ENCODE peak calls at places on chromosome 6, in four cellular contexts. One of them, this sample, is unnamed.

GRCh38 chr6:3328145-3328544 is 69.4 kb downstream of the PSMG4 start:
- DNase-seq in PC-3: peak; percentile 93
- DNase-seq in GM23338: no peak
- DNase-seq in OCI-LY7: no peak
- DNase-seq in this sample: no peak

GRCh38 chr6:165204807-165205545 is 104.4 kb downstream of the C6orf118 start:
- DNase-seq in GM23338: no peak
- DNase-seq in PC-3: no peak
- DNase-seq in OCI-LY7: no peak
- DNase-seq in this sample: no peak

GRCh38 chr6:3797231-3798200 is 46.0 kb upstream of the PXDC1 start:
- DNase-seq in PC-3: peak; percentile 88
- DNase-seq in GM23338: no peak
- DNase-seq in OCI-LY7: no peak
- DNase-seq in this sample: peak; percentile 93

GRCh38 chr6:169915769-169916550 is 164.5 kb downstream of the ERMARD start:
- DNase-seq in PC-3: no peak
- DNase-seq in OCI-LY7: no peak
- DNase-seq in GM23338: no peak
- DNase-seq in this sample: no peak

GRCh38 chr6:7905416-7905815 is 5.2 kb downstream of the TXNDC5 start:
- DNase-seq in OCI-LY7: no peak
- DNase-seq in GM23338: no peak
- DNase-seq in PC-3: no peak
- DNase-seq in this sample: no peak

GRCh38 chr6:47477497-47478232 is at the start of gene CD2AP:
- DNase-seq in PC-3: peak; percentile 82
- DNase-seq in OCI-LY7: peak; percentile 98
- DNase-seq in GM23338: peak; percentile 97
- DNase-seq in this sample: peak; percentile 66

GRCh38 chr6:101614774-101615173 is 221.3 kb downstream of the GRIK2 start:
- DNase-seq in OCI-LY7: no peak
- DNase-seq in PC-3: peak; percentile 46
- DNase-seq in GM23338: peak; percentile 87
- DNase-seq in this sample: peak; percentile 91

GRCh38 chr6:151285121-151285520 is 45.4 kb downstream of the AKAP12 start:
- DNase-seq in GM23338: no peak
- DNase-seq in OCI-LY7: no peak
- DNase-seq in PC-3: peak; percentile 37
- DNase-seq in this sample: peak; percentile 40

GRCh38 chr6:6591778-6592388 is 3.4 kb downstream of the LY86 start:
- DNase-seq in GM23338: no peak
- DNase-seq in OCI-LY7: peak; percentile 88
- DNase-seq in PC-3: no peak
- DNase-seq in this sample: no peak

GRCh38 chr6:127737009-127737486 is 160.1 kb downstream of the C6orf58 start:
- DNase-seq in PC-3: peak; percentile 71
- DNase-seq in OCI-LY7: peak; percentile 53
- DNase-seq in GM23338: peak; percentile 84
- DNase-seq in this sample: peak; percentile 61

GRCh38 chr6:80520195-80520594 is 413.7 kb downstream of the BCKDHB start:
- DNase-seq in OCI-LY7: no peak
- DNase-seq in PC-3: peak; percentile 56
- DNase-seq in GM23338: no peak
- DNase-seq in this sample: no peak

GRCh38 chr6:127019828-127020227 is 98.6 kb upstream of the RSPO3 start:
- DNase-seq in OCI-LY7: no peak
- DNase-seq in GM23338: no peak
- DNase-seq in PC-3: no peak
- DNase-seq in this sample: no peak

GRCh38 chr6:149306967-149307366 is 10.5 kb upstream of the TAB2 start:
- DNase-seq in PC-3: no peak
- DNase-seq in GM23338: no peak
- DNase-seq in OCI-LY7: no peak
- DNase-seq in this sample: no peak

GRCh38 chr6:169141706-169142705 is 111.6 kb downstream of the THBS2 start:
- DNase-seq in OCI-LY7: no peak
- DNase-seq in PC-3: no peak
- DNase-seq in GM23338: no peak
- DNase-seq in this sample: no peak

GRCh38 chr6:167543602-167544506 is 219.0 kb downstream of the TTLL2 start:
- DNase-seq in PC-3: no peak
- DNase-seq in OCI-LY7: no peak
- DNase-seq in GM23338: no peak
- DNase-seq in this sample: no peak
- H3K4me1 ChIP-seq in PC-3: no peaks in the 10 kb centered on the region
- H3K4me1 ChIP-seq in OCI-LY7: no peaks in the 10 kb centered on the region
- H3K4me1 ChIP-seq in GM23338: no peaks in the 10 kb centered on the region
- H3K4me1 ChIP-seq in this sample: no peaks in the 10 kb centered on the region

GRCh38 chr6:39226606-39227300 is 2.5 kb downstream of the KCNK5 start:
- DNase-seq in GM23338: no peak
- DNase-seq in OCI-LY7: no peak
- DNase-seq in PC-3: no peak
- DNase-seq in this sample: no peak
- H3K4me1 ChIP-seq in GM23338: peaks cover 84% of the 10 kb centered on the region
- H3K4me1 ChIP-seq in OCI-LY7: no peaks in the 10 kb centered on the region
- H3K4me1 ChIP-seq in PC-3: no peaks in the 10 kb centered on the region
- H3K4me1 ChIP-seq in this sample: no peaks in the 10 kb centered on the region

GRCh38 chr6:35668708-35669440 is 19.8 kb downstream of the FKBP5 start:
- DNase-seq in PC-3: peak; percentile 21
- DNase-seq in OCI-LY7: no peak
- DNase-seq in GM23338: no peak
- DNase-seq in this sample: no peak
- H3K4me1 ChIP-seq in PC-3: peaks cover 9% of the 10 kb centered on the region
- H3K4me1 ChIP-seq in OCI-LY7: peaks cover 55% of the 10 kb centered on the region
- H3K4me1 ChIP-seq in GM23338: peaks cover 8% of the 10 kb centered on the region
- H3K4me1 ChIP-seq in this sample: peaks cover 39% of the 10 kb centered on the region

GRCh38 chr6:29589423-29590048 is 4.6 kb downstream of the OR2H2 start:
- DNase-seq in PC-3: peak; percentile 71
- DNase-seq in OCI-LY7: peak; percentile 64
- DNase-seq in GM23338: peak; percentile 78
- DNase-seq in this sample: peak; percentile 36
- H3K4me1 ChIP-seq in PC-3: no peaks in the 10 kb centered on the region
- H3K4me1 ChIP-seq in OCI-LY7: peaks cover 12% of the 10 kb centered on the region
- H3K4me1 ChIP-seq in GM23338: peaks cover 20% of the 10 kb centered on the region
- H3K4me1 ChIP-seq in this sample: no peaks in the 10 kb centered on the region

GRCh38 chr6:157530126-157530525 is 149.1 kb downstream of the ZDHHC14 start:
- DNase-seq in PC-3: no peak
- DNase-seq in GM23338: no peak
- DNase-seq in OCI-LY7: no peak
- DNase-seq in this sample: no peak

GRCh38 chr6:157528931-157529653 is 148.1 kb downstream of the ZDHHC14 start:
- DNase-seq in OCI-LY7: no peak
- DNase-seq in GM23338: no peak
- DNase-seq in PC-3: peak; percentile 23
- DNase-seq in this sample: no peak

GRCh38 chr6:157531169-157531985 is 150.4 kb downstream of the ZDHHC14 start:
- DNase-seq in PC-3: no peak
- DNase-seq in OCI-LY7: no peak
- DNase-seq in GM23338: peak; percentile 80
- DNase-seq in this sample: no peak

GRCh38 chr6:157530724-157531168 is 149.8 kb downstream of the ZDHHC14 start:
- DNase-seq in OCI-LY7: no peak
- DNase-seq in GM23338: no peak
- DNase-seq in PC-3: no peak
- DNase-seq in this sample: no peak

GRCh38 chr6:157529654-157530039 is 148.7 kb downstream of the ZDHHC14 start:
- DNase-seq in PC-3: no peak
- DNase-seq in OCI-LY7: no peak
- DNase-seq in GM23338: no peak
- DNase-seq in this sample: no peak
- H3K4me1 ChIP-seq in PC-3: no peaks in the 10 kb centered on the region
- H3K4me1 ChIP-seq in OCI-LY7: no peaks in the 10 kb centered on the region
- H3K4me1 ChIP-seq in GM23338: peaks cover 44% of the 10 kb centered on the region
- H3K4me1 ChIP-seq in this sample: no peaks in the 10 kb centered on the region

GRCh38 chr6:294656-295565 is 2.6 kb downstream of the DUSP22 start:
- DNase-seq in OCI-LY7: no peak
- DNase-seq in PC-3: no peak
- DNase-seq in GM23338: no peak
- DNase-seq in this sample: no peak
- H3K4me1 ChIP-seq in OCI-LY7: peaks cover 73% of the 10 kb centered on the region
- H3K4me1 ChIP-seq in PC-3: peaks cover 15% of the 10 kb centered on the region
- H3K4me1 ChIP-seq in GM23338: peaks cover 38% of the 10 kb centered on the region
- H3K4me1 ChIP-seq in this sample: peaks cover 3% of the 10 kb centered on the region

GRCh38 chr6:24926639-24927038 is 9.1 kb downstream of the RIPOR2 start:
- DNase-seq in GM23338: no peak
- DNase-seq in PC-3: no peak
- DNase-seq in OCI-LY7: no peak
- DNase-seq in this sample: no peak
- H3K4me1 ChIP-seq in GM23338: peaks cover 60% of the 10 kb centered on the region
- H3K4me1 ChIP-seq in PC-3: peaks cover 34% of the 10 kb centered on the region
- H3K4me1 ChIP-seq in OCI-LY7: peaks cover 87% of the 10 kb centered on the region
- H3K4me1 ChIP-seq in this sample: no peaks in the 10 kb centered on the region

GRCh38 chr6:79425589-79426311 is 111.5 kb downstream of the LCA5 start:
- DNase-seq in OCI-LY7: no peak
- DNase-seq in PC-3: no peak
- DNase-seq in GM23338: no peak
- DNase-seq in this sample: no peak
- H3K4me1 ChIP-seq in OCI-LY7: no peaks in the 10 kb centered on the region
- H3K4me1 ChIP-seq in PC-3: peaks cover 7% of the 10 kb centered on the region
- H3K4me1 ChIP-seq in GM23338: peaks cover 4% of the 10 kb centered on the region
- H3K4me1 ChIP-seq in this sample: peaks cover 7% of the 10 kb centered on the region

DNA sequence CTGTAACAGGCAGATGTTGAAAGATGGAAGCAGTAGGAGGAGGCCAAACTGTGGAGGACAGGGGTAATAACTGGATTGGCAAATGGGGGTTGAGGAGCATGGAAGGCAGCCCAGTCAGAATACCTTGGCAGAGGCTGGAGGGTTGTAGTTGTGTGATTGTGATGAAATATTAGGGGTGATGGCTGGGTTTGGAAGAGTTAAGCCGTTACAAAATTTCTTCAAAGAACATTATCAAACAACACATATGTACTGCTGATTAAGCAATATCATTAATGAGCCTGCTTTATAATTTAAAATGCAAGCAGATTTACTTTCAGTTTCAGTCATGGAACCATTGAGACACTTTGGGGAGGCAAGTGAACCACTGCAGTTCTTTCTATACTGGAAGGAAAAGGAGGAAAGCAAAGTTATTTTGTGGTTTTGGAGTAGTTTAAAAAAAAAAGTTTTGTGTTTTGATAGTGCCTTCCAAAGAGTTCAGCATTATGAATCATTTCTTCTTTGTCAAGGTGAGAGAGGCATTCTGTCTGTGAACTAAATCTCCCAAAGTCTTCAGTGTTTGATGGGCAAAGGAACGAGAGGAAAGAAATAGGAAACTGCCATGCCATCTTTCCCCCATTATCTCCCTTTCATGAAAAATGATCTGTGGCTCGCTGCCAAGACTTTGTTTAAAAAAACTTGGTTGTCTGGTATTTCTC is 20.7 kb downstream of the FOXO3 start:
- DNase-seq in PC-3: peak; percentile 33
- DNase-seq in GM23338: no peak
- DNase-seq in OCI-LY7: no peak
- DNase-seq in this sample: no peak
- H3K4me1 ChIP-seq in PC-3: peaks cover 22% of the 10 kb centered on the region
- H3K4me1 ChIP-seq in GM23338: peaks cover 21% of the 10 kb centered on the region
- H3K4me1 ChIP-seq in OCI-LY7: peaks cover 9% of the 10 kb centered on the region
- H3K4me1 ChIP-seq in this sample: peaks cover 35% of the 10 kb centered on the region

This sample was measured in foreskin keratinocyte.